ENCODE peak calls at places on chromosome 1, in eight cellular contexts. One of them, this sample, is unnamed.

GRCh38 chr1:26915204-26915842 is 1.5 kb upstream of the NR0B2 start:
- DNase-seq in fibroblast of lung: no peak
- DNase-seq in Panc1: no peak
- DNase-seq in kidney epithelial cell: no peak
- DNase-seq in PC-9: no peak
- DNase-seq in GM06990: no peak
- DNase-seq in choroid plexus epithelial cell: no peak
- DNase-seq in PC-3: no peak
- DNase-seq in this sample: no peak

GRCh38 chr1:94215955-94216354 is 21.4 kb downstream of the ARHGAP29 start:
- DNase-seq in fibroblast of lung: peak
- DNase-seq in Panc1: no peak
- DNase-seq in kidney epithelial cell: no peak
- DNase-seq in choroid plexus epithelial cell: no peak
- DNase-seq in PC-3: peak
- DNase-seq in GM06990: no peak
- DNase-seq in PC-9: no peak
- DNase-seq in this sample: no peak

GRCh38 chr1:53957231-53957818 is 11.2 kb downstream of the LRRC42 start:
- DNase-seq in Panc1: no peak
- DNase-seq in PC-9: peak
- DNase-seq in GM06990: no peak
- DNase-seq in PC-3: peak
- DNase-seq in choroid plexus epithelial cell: peak
- DNase-seq in fibroblast of lung: no peak
- DNase-seq in kidney epithelial cell: peak
- DNase-seq in this sample: peak

GRCh38 chr1:87778896-87779295 is 450.2 kb downstream of the LMO4 start:
- DNase-seq in PC-9: no peak
- DNase-seq in kidney epithelial cell: peak
- DNase-seq in fibroblast of lung: no peak
- DNase-seq in Panc1: no peak
- DNase-seq in PC-3: no peak
- DNase-seq in GM06990: no peak
- DNase-seq in choroid plexus epithelial cell: no peak
- DNase-seq in this sample: no peak

GRCh38 chr1:235953801-235954200 is 87.1 kb upstream of the LYST start:
- DNase-seq in PC-3: peak
- DNase-seq in kidney epithelial cell: peak
- DNase-seq in choroid plexus epithelial cell: peak
- DNase-seq in PC-9: no peak
- DNase-seq in fibroblast of lung: peak
- DNase-seq in GM06990: no peak
- DNase-seq in Panc1: no peak
- DNase-seq in this sample: peak

GRCh38 chr1:182974792-182975191 is 21.8 kb upstream of the SHCBP1L start:
- DNase-seq in PC-9: no peak
- DNase-seq in PC-3: no peak
- DNase-seq in fibroblast of lung: no peak
- DNase-seq in kidney epithelial cell: no peak
- DNase-seq in Panc1: no peak
- DNase-seq in GM06990: no peak
- DNase-seq in choroid plexus epithelial cell: no peak
- DNase-seq in this sample: no peak

GRCh38 chr1:85911742-85912141 is 203.5 kb upstream of the ZNHIT6 start:
- DNase-seq in PC-3: peak
- DNase-seq in choroid plexus epithelial cell: peak
- DNase-seq in Panc1: peak
- DNase-seq in kidney epithelial cell: no peak
- DNase-seq in GM06990: no peak
- DNase-seq in fibroblast of lung: peak
- DNase-seq in PC-9: no peak
- DNase-seq in this sample: no peak

GRCh38 chr1:162855461-162856150 is 5.4 kb downstream of the CCDC190 start:
- DNase-seq in Panc1: no peak
- DNase-seq in fibroblast of lung: peak
- DNase-seq in PC-9: no peak
- DNase-seq in choroid plexus epithelial cell: peak
- DNase-seq in GM06990: no peak
- DNase-seq in PC-3: peak
- DNase-seq in kidney epithelial cell: no peak
- DNase-seq in this sample: peak

GRCh38 chr1:40780678-40781613 is 2.6 kb upstream of the KCNQ4 start:
- DNase-seq in choroid plexus epithelial cell: no peak
- DNase-seq in GM06990: no peak
- DNase-seq in PC-9: no peak
- DNase-seq in kidney epithelial cell: peak
- DNase-seq in Panc1: no peak
- DNase-seq in fibroblast of lung: no peak
- DNase-seq in PC-3: no peak
- DNase-seq in this sample: no peak

GRCh38 chr1:10451286-10451685 is 1.5 kb downstream of the CORT start:
- DNase-seq in GM06990: no peak
- DNase-seq in fibroblast of lung: peak
- DNase-seq in choroid plexus epithelial cell: peak
- DNase-seq in Panc1: no peak
- DNase-seq in kidney epithelial cell: no peak
- DNase-seq in PC-3: no peak
- DNase-seq in PC-9: no peak
- DNase-seq in this sample: no peak

GRCh38 chr1:10444795-10445397 is 4.9 kb upstream of the CORT start:
- DNase-seq in kidney epithelial cell: no peak
- DNase-seq in PC-3: no peak
- DNase-seq in GM06990: no peak
- DNase-seq in Panc1: no peak
- DNase-seq in choroid plexus epithelial cell: no peak
- DNase-seq in PC-9: no peak
- DNase-seq in fibroblast of lung: no peak
- DNase-seq in this sample: no peak

GRCh38 chr1:10450156-10450801 is 448 bp downstream of the CORT start:
- DNase-seq in Panc1: no peak
- DNase-seq in fibroblast of lung: no peak
- DNase-seq in choroid plexus epithelial cell: no peak
- DNase-seq in PC-3: no peak
- DNase-seq in kidney epithelial cell: no peak
- DNase-seq in PC-9: no peak
- DNase-seq in GM06990: no peak
- DNase-seq in this sample: no peak

GRCh38 chr1:10446790-10447422 is 2.9 kb upstream of the CORT start:
- DNase-seq in choroid plexus epithelial cell: no peak
- DNase-seq in kidney epithelial cell: no peak
- DNase-seq in Panc1: no peak
- DNase-seq in GM06990: no peak
- DNase-seq in PC-3: no peak
- DNase-seq in fibroblast of lung: no peak
- DNase-seq in PC-9: no peak
- DNase-seq in this sample: no peak

DNA sequence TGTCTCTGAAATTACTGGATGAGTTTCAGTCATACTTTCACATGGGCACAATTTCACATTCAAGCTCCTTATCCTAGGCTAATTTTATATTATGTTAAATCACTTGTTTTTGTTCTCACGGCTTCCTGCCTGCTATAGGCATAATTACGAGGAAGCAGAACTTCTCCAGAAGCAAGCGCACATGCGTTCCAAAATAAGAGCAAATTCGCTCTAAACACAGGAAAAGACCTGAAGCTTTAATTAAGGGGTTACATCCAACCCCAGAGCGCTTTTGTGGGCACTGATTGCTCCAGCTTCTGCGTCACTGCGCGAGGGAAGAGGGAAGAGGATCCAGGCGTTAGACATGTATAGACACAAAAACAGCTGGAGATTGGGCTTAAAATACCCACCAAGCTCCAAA is at the start of gene CORT:
- DNase-seq in fibroblast of lung: no peak
- DNase-seq in GM06990: no peak
- DNase-seq in PC-9: no peak
- DNase-seq in choroid plexus epithelial cell: no peak
- DNase-seq in kidney epithelial cell: no peak
- DNase-seq in PC-3: no peak
- DNase-seq in Panc1: no peak
- DNase-seq in this sample: no peak
- H3K4me3 ChIP-seq in fibroblast of lung: no peak
- H3K4me3 ChIP-seq in GM06990: no peak
- H3K4me3 ChIP-seq in PC-9: no peak
- H3K4me3 ChIP-seq in choroid plexus epithelial cell: no peak
- H3K4me3 ChIP-seq in kidney epithelial cell: no peak
- H3K4me3 ChIP-seq in PC-3: no peak
- H3K4me3 ChIP-seq in Panc1: no peak
- H3K4me3 ChIP-seq in this sample: no peak

GRCh38 chr1:179015396-179015795 is 10.3 kb upstream of the FAM20B start:
- DNase-seq in choroid plexus epithelial cell: no peak
- DNase-seq in Panc1: no peak
- DNase-seq in PC-9: no peak
- DNase-seq in PC-3: no peak
- DNase-seq in GM06990: no peak
- DNase-seq in kidney epithelial cell: no peak
- DNase-seq in fibroblast of lung: no peak
- DNase-seq in this sample: no peak

GRCh38 chr1:179007233-179007632 is 18.5 kb upstream of the FAM20B start:
- DNase-seq in fibroblast of lung: no peak
- DNase-seq in GM06990: no peak
- DNase-seq in PC-9: no peak
- DNase-seq in choroid plexus epithelial cell: no peak
- DNase-seq in Panc1: no peak
- DNase-seq in PC-3: peak
- DNase-seq in kidney epithelial cell: no peak
- DNase-seq in this sample: no peak

GRCh38 chr1:179014123-179014522 is 11.6 kb upstream of the FAM20B start:
- DNase-seq in Panc1: no peak
- DNase-seq in PC-9: no peak
- DNase-seq in kidney epithelial cell: no peak
- DNase-seq in PC-3: no peak
- DNase-seq in fibroblast of lung: no peak
- DNase-seq in choroid plexus epithelial cell: no peak
- DNase-seq in GM06990: no peak
- DNase-seq in this sample: no peak

GRCh38 chr1:179012033-179012432 is 13.7 kb upstream of the FAM20B start:
- DNase-seq in choroid plexus epithelial cell: no peak
- DNase-seq in PC-9: no peak
- DNase-seq in GM06990: no peak
- DNase-seq in PC-3: no peak
- DNase-seq in kidney epithelial cell: no peak
- DNase-seq in Panc1: no peak
- DNase-seq in fibroblast of lung: peak
- DNase-seq in this sample: no peak

DNA sequence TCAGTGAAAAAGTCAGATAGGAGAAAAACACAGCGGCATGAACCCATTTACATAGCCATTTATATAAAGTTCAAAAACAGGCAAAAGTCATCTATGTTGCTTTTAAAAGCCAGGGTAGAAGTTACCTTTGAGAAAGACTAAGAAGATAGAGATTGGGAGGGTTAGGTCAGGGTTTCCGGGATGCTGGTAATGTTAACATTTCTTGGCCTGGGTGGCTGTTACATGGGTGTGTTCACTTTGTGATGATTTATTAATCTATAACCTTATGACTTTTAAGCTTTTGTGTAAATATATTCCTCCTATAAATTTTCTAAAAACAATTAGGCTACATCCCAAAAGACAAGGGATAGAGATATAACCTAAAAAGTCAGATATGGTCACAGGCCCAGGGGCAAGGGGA is 15.0 kb upstream of the FAM20B start:
- DNase-seq in fibroblast of lung: no peak
- DNase-seq in PC-9: no peak
- DNase-seq in choroid plexus epithelial cell: no peak
- DNase-seq in PC-3: no peak
- DNase-seq in kidney epithelial cell: no peak
- DNase-seq in Panc1: no peak
- DNase-seq in GM06990: no peak
- DNase-seq in this sample: no peak
- TF ChIP-seq CTCF in fibroblast of lung: no peak
- TF ChIP-seq CTCF in PC-9: no peak
- TF ChIP-seq CTCF in choroid plexus epithelial cell: no peak
- TF ChIP-seq CTCF in PC-3: no peak
- TF ChIP-seq CTCF in kidney epithelial cell: no peak
- TF ChIP-seq CTCF in Panc1: no peak
- TF ChIP-seq CTCF in GM06990: no peak
- TF ChIP-seq CTCF in this sample: no peak

DNA sequence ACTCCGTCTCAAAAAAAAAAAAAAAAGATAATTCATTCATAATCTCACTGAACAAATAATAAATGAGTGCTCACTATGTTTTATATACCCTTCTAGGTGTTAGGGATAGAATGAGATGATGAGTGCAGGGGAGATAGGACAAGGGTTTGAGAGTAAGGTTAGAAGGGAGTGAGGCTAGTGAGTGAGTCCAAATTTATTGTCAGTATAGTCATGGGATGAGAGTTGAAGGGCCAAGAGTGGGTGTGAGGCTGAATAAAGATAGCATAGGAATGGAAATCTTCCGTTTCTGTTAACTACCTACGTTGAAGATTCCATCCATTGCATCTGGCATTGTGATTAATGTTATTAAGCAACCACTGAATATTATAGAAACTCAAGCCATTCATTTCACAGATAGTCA is 16.8 kb downstream of the GNAI3 start:
- DNase-seq in Panc1: no peak
- DNase-seq in kidney epithelial cell: no peak
- DNase-seq in GM06990: no peak
- DNase-seq in choroid plexus epithelial cell: no peak
- DNase-seq in PC-3: no peak
- DNase-seq in PC-9: no peak
- DNase-seq in fibroblast of lung: no peak
- DNase-seq in this sample: no peak
- H3K4me3 ChIP-seq in Panc1: no peak
- H3K4me3 ChIP-seq in kidney epithelial cell: no peak
- H3K4me3 ChIP-seq in GM06990: no peak
- H3K4me3 ChIP-seq in choroid plexus epithelial cell: no peak
- H3K4me3 ChIP-seq in PC-3: no peak
- H3K4me3 ChIP-seq in PC-9: no peak
- H3K4me3 ChIP-seq in fibroblast of lung: no peak
- H3K4me3 ChIP-seq in this sample: no peak

DNA sequence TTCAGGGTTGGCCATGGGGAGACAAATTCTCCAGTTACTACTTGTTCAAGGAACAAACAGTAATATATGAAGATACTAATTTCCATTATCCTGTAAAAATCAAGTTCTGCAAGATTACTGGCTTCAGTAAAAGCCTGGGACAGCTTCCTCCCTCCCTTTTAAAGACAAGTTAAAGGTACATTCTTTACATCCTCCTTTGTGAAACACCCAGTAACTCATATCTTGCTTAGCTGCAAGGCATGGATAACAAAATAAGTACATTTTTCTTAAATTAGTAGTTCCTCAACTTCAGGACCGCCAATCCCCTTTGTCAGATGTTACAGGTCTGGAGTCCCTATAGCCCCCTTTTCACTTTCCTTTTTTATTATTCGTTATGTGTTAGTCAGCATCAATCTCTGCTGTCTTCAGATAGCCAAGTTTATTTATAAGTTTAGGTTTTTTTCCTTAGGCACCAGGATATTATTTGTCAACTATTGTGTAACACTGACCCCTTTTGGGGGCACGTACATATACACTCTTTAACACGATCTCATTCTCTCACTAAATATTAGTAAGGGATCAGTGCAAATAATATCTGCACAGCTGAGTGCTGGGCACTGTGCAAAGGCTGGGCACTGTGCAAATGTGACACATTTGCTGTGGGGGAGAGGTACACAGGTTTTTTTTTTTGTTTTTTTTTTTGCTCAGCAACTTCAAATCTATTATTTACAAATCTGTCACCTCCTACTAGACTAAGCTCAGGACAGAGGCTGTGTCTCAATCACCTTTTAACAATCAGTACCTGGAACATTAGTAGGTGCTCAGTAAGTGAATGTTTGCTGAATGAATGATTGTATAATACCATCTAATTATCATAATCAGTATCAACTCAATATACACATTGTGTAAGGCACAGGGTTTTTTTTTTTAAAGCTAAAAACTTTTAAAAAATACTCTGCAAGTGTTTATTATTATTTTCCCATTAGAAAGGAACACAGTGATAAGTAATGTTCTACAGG is 9.6 kb downstream of the ERRFI1 start:
- DNase-seq in Panc1: no peak
- DNase-seq in fibroblast of lung: peak
- DNase-seq in PC-3: peak
- DNase-seq in GM06990: no peak
- DNase-seq in kidney epithelial cell: no peak
- DNase-seq in PC-9: no peak
- DNase-seq in choroid plexus epithelial cell: peak
- DNase-seq in this sample: no peak
- TF ChIP-seq CTCF in Panc1: peak
- TF ChIP-seq CTCF in fibroblast of lung: no peak
- TF ChIP-seq CTCF in PC-3: peak
- TF ChIP-seq CTCF in GM06990: peak
- TF ChIP-seq CTCF in kidney epithelial cell: peak
- TF ChIP-seq CTCF in PC-9: no peak
- TF ChIP-seq CTCF in choroid plexus epithelial cell: no peak
- TF ChIP-seq CTCF in this sample: no peak

This sample was measured in epithelial cell of proximal tubule.